ENCODE peak calls at places on chromosome 5, in six cellular contexts. B, N, K, U, H and S are unnamed samples.

GRCh38 chr5:62791059-62791458 is 212.4 kb downstream of the LRRC70 start:
- DNase-seq in N (peak; percentile 9), H (peak; percentile 11), K (peak; percentile 8), U (no peak), B (no peak), S (peak; percentile 23)

GRCh38 chr5:37844004-37844403 is 4.2 kb upstream of the GDNF start:
- DNase-seq in H (no peak), N (no peak), K (no peak), U (peak; percentile 60), B (no peak), S (no peak)

GRCh38 chr5:150608991-150609390 is 31.5 kb upstream of the SYNPO start:
- DNase-seq in B (no peak), N (no peak), K (no peak), U (no peak), H (no peak), S (no peak)

GRCh38 chr5:79070002-79070567 is 518 bp downstream of the BHMT2 start:
- DNase-seq in N (peak; percentile 11), K (no peak), U (peak; percentile 31), H (no peak), B (peak; percentile 26), S (peak; percentile 59)

GRCh38 chr5:90528704-90529233 is 615 bp downstream of the LYSMD3 start:
- DNase-seq in H (no peak), U (no peak), B (peak; percentile 29), K (peak; percentile 21), N (peak; percentile 54), S (peak; percentile 61)

GRCh38 chr5:170338933-170339779 is 41.6 kb upstream of the LCP2 start:
- DNase-seq in K (no peak), B (no peak), N (no peak), H (no peak), U (peak; percentile 76), S (no peak)

GRCh38 chr5:89885670-89886069 is 523.9 kb downstream of the CETN3 start:
- DNase-seq in K (no peak), H (no peak), B (no peak), N (no peak), U (no peak), S (no peak)

GRCh38 chr5:151523335-151523734 is 67.8 kb downstream of the FAT2 start:
- DNase-seq in U (peak; percentile 74), N (peak; percentile 52), K (peak; percentile 59), H (peak; percentile 39), B (peak; percentile 55), S (peak; percentile 75)

GRCh38 chr5:916441-917293 is 24.0 kb downstream of the TRIP13 start:
- DNase-seq in K (no peak), U (no peak), B (peak; percentile 20), N (no peak), H (no peak), S (no peak)

GRCh38 chr5:41083306-41083705 is 12.2 kb upstream of the MROH2B start:
- DNase-seq in H (no peak), N (no peak), B (peak; percentile 37), U (no peak), K (no peak), S (no peak)

GRCh38 chr5:86646671-86647070 is 28.9 kb downstream of the COX7C start:
- DNase-seq in N (no peak), H (no peak), U (no peak), B (no peak), K (no peak), S (no peak)

GRCh38 chr5:6636293-6636692 is 3.1 kb downstream of the SRD5A1 start:
- DNase-seq in H (no peak), N (no peak), B (no peak), U (no peak), K (peak; percentile 97), S (no peak)

GRCh38 chr5:6634327-6634713 is 1.1 kb downstream of the SRD5A1 start:
- DNase-seq in U (no peak), K (no peak), N (no peak), B (no peak), H (no peak), S (peak; percentile 43)

GRCh38 chr5:6632931-6633468 is at the start of the genes NSUN2 and SRD5A1:
- DNase-seq in B (peak; percentile 89), U (peak; percentile 88), K (peak; percentile 87), N (peak; percentile 92), H (peak; percentile 75), S (peak; percentile 97)

GRCh38 chr5:6633469-6634326 is 458 bp downstream of the SRD5A1 start:
- DNase-seq in K (peak; percentile 19), H (no peak), N (no peak), B (peak; percentile 22), U (peak; percentile 56), S (peak; percentile 80)

GRCh38 chr5:6634788-6635430 is 1.7 kb downstream of the SRD5A1 start:
- DNase-seq in U (no peak), H (no peak), B (peak; percentile 45), K (no peak), N (no peak), S (peak; percentile 24)
- H3K9ac ChIP-seq in U (no peak overlapping the region), H (no peak overlapping the region), B (peak overlapping the region; percentile 76), K (peak overlapping the region; percentile 91), N (no peak overlapping the region), S (peak overlapping the region; percentile 93)

GRCh38 chr5:167710444-167711025 is 580.9 kb upstream of the WWC1 start:
- DNase-seq in H (no peak), K (peak; percentile 63), B (peak; percentile 12), U (no peak), N (no peak), S (peak; percentile 60)

GRCh38 chr5:167713186-167713585 is 578.3 kb upstream of the WWC1 start:
- DNase-seq in H (no peak), K (no peak), B (no peak), N (no peak), U (no peak), S (no peak)

GRCh38 chr5:167709625-167710024 is 581.8 kb upstream of the WWC1 start:
- DNase-seq in B (no peak), N (no peak), H (no peak), K (no peak), U (no peak), S (no peak)

DNA sequence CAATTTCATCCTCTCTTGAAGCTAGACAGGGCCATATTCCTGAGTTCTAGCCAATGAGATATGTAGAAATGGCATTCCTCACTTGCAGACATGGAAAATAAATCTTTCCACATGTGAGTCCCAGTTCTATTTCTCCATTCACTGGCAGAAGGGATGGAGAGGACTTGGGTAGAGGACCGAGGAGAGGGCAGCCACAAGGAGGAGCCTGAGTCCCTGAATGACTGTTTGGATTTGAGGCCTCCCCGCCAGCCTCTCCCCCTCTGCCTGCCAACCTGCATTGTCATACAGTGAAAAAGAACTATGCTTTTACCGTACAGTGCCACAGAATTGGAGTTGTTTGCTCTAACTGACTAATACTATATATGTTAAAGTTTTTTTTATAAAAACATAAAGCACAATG is 583.0 kb upstream of the WWC1 start:
- DNase-seq in H (no peak), U (no peak), B (no peak), K (no peak), N (no peak), S (no peak)
- H3K9ac ChIP-seq in H (no peak overlapping the region), U (no peak overlapping the region), B (no peak overlapping the region), K (no peak overlapping the region), N (no peak overlapping the region), S (no peak overlapping the region)

GRCh38 chr5:11903121-11903613 is 1.1 kb downstream of the CTNND2 start:
- DNase-seq in K (no peak), H (no peak), N (no peak), B (no peak), U (peak; percentile 28), S (no peak)
- H3K9ac ChIP-seq in K (no peak overlapping the region), H (peak overlapping the region; percentile 68), N (no peak overlapping the region), B (no peak overlapping the region), U (peak overlapping the region; percentile 25), S (no peak overlapping the region)

GRCh38 chr5:100854594-100854993 is 48.5 kb downstream of the ST8SIA4 start:
- DNase-seq in K (no peak), N (peak; percentile 84), H (no peak), B (no peak), U (no peak), S (no peak)
- H3K9ac ChIP-seq in K (no peak overlapping the region), N (no peak overlapping the region), H (no peak overlapping the region), B (no peak overlapping the region), U (no peak overlapping the region), S (no peak overlapping the region)

GRCh38 chr5:175243441-175243840 is 200.5 kb downstream of the DRD1 start:
- DNase-seq in H (no peak), U (peak; percentile 35), K (no peak), N (no peak), B (no peak), S (no peak)

GRCh38 chr5:175248416-175248905 is 195.5 kb downstream of the DRD1 start:
- DNase-seq in B (no peak), H (no peak), K (no peak), U (no peak), N (no peak), S (no peak)

GRCh38 chr5:175250426-175250825 is 193.6 kb downstream of the DRD1 start:
- DNase-seq in N (no peak), K (no peak), U (no peak), B (no peak), H (no peak), S (no peak)

GRCh38 chr5:175247146-175247545 is 196.8 kb downstream of the DRD1 start:
- DNase-seq in B (peak; percentile 38), N (no peak), H (no peak), U (no peak), K (no peak), S (peak; percentile 24)

DNA sequence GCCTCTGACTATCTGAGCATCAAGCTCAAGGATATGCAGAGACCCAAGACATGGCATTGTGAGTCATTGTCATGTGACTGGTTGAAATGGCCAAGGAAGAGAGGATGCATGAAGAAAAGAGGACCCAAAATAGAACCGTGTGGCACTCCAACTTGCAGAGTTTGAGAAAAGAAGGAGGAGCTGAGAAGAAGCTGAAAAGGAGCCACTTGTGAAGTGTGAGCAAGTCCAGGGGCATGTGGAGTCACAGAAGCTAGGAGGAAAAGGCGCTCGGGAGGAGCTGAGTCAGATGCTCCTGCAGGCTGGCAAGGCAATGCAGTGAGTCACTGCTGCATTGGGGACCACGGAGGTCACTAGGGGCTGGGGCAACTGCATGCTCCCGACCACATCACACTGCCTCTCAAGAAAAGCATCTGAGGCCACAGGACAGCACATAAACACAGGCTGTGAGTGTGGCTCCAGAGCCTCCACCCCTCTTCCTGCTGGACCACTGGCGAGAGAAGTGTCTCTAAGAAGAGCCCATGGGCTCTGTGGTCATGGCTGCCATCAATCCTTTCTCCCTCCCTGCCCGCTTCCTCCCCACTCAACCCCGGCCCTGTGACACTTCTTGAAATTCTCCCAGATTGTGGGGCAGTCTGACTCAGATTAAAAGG is 197.6 kb downstream of the DRD1 start:
- DNase-seq in U (no peak), B (peak; percentile 98), H (no peak), N (no peak), K (peak; percentile 0), S (peak; percentile 94)
- H3K9ac ChIP-seq in U (no peak overlapping the region), B (no peak overlapping the region), H (no peak overlapping the region), N (no peak overlapping the region), K (no peak overlapping the region), S (peak overlapping the region; percentile 55)

GRCh38 chr5:159339451-159339850 is 9.2 kb upstream of the IL12B start:
- DNase-seq in U (no peak), H (no peak), B (no peak), K (peak; percentile 39), N (no peak), S (no peak)

GRCh38 chr5:159336586-159337290 is 6.5 kb upstream of the IL12B start:
- DNase-seq in N (no peak), B (no peak), H (no peak), U (no peak), K (no peak), S (no peak)

GRCh38 chr5:159338143-159338542 is 7.9 kb upstream of the IL12B start:
- DNase-seq in B (no peak), U (no peak), H (no peak), K (peak; percentile 12), N (no peak), S (no peak)

GRCh38 chr5:159340511-159340910 is 10.2 kb upstream of the IL12B start:
- DNase-seq in U (no peak), K (no peak), N (no peak), B (no peak), H (no peak), S (no peak)

GRCh38 chr5:159337291-159337974 is 7.1 kb upstream of the IL12B start:
- DNase-seq in U (no peak), H (no peak), N (no peak), K (peak; percentile 91), B (peak; percentile 73), S (peak; percentile 84)
- H3K9ac ChIP-seq in U (no peak overlapping the region), H (no peak overlapping the region), N (no peak overlapping the region), K (no peak overlapping the region), B (no peak overlapping the region), S (no peak overlapping the region)